ENCODE peak calls at places on chromosomes 7 and 10, in seven cellular contexts. One of them, this sample, is unnamed.

GRCh38 chr7:24637021-24637420 is 63.8 kb downstream of the PALS2 start:
- DNase-seq in RWPE1: no peak
- DNase-seq in naive thymus-derived CD8-positive, alpha-beta T cell: no peak
- DNase-seq in AML-193: no peak
- DNase-seq in stimulated activated naive CD8-positive, alpha-beta T cell treated with anti-CD3 and anti-CD28 coated beads, Interleukin-15, Interleukin-2, amounts not matched to agents 100 U/mL and 50 U/mL, for 24 hours: no peak
- DNase-seq in colonic mucosa: no peak
- DNase-seq in NCI-H460: no peak
- DNase-seq in this sample: no peak

GRCh38 chr10:112517381-112517976 is 70.5 kb downstream of the VTI1A start:
- DNase-seq in stimulated activated naive CD8-positive, alpha-beta T cell treated with anti-CD3 and anti-CD28 coated beads, Interleukin-15, Interleukin-2, amounts not matched to agents 100 U/mL and 50 U/mL, for 24 hours: no peak
- DNase-seq in RWPE1: peak; percentile 44
- DNase-seq in colonic mucosa: no peak
- DNase-seq in NCI-H460: no peak
- DNase-seq in AML-193: no peak
- DNase-seq in naive thymus-derived CD8-positive, alpha-beta T cell: no peak
- DNase-seq in this sample: no peak

GRCh38 chr10:49600046-49600445 is 10.1 kb upstream of the SLC18A3 start:
- DNase-seq in AML-193: no peak
- DNase-seq in RWPE1: no peak
- DNase-seq in colonic mucosa: peak; percentile 7
- DNase-seq in stimulated activated naive CD8-positive, alpha-beta T cell treated with anti-CD3 and anti-CD28 coated beads, Interleukin-15, Interleukin-2, amounts not matched to agents 100 U/mL and 50 U/mL, for 24 hours: no peak
- DNase-seq in naive thymus-derived CD8-positive, alpha-beta T cell: no peak
- DNase-seq in NCI-H460: no peak
- DNase-seq in this sample: no peak

GRCh38 chr10:132570771-132571564 is 33.4 kb downstream of the INPP5A start:
- DNase-seq in NCI-H460: no peak
- DNase-seq in RWPE1: peak; percentile 80
- DNase-seq in naive thymus-derived CD8-positive, alpha-beta T cell: no peak
- DNase-seq in stimulated activated naive CD8-positive, alpha-beta T cell treated with anti-CD3 and anti-CD28 coated beads, Interleukin-15, Interleukin-2, amounts not matched to agents 100 U/mL and 50 U/mL, for 24 hours: no peak
- DNase-seq in AML-193: no peak
- DNase-seq in colonic mucosa: peak; percentile 58
- DNase-seq in this sample: peak; percentile 70

GRCh38 chr10:58291538-58292174 is 22.7 kb downstream of the CISD1 start:
- DNase-seq in colonic mucosa: no peak
- DNase-seq in naive thymus-derived CD8-positive, alpha-beta T cell: peak; percentile 17
- DNase-seq in RWPE1: peak; percentile 23
- DNase-seq in AML-193: peak; percentile 64
- DNase-seq in stimulated activated naive CD8-positive, alpha-beta T cell treated with anti-CD3 and anti-CD28 coated beads, Interleukin-15, Interleukin-2, amounts not matched to agents 100 U/mL and 50 U/mL, for 24 hours: peak; percentile 17
- DNase-seq in NCI-H460: peak; percentile 52
- DNase-seq in this sample: no peak

GRCh38 chr7:43637114-43637806 is 54.4 kb downstream of the STK17A start:
- DNase-seq in colonic mucosa: no peak
- DNase-seq in stimulated activated naive CD8-positive, alpha-beta T cell treated with anti-CD3 and anti-CD28 coated beads, Interleukin-15, Interleukin-2, amounts not matched to agents 100 U/mL and 50 U/mL, for 24 hours: no peak
- DNase-seq in NCI-H460: no peak
- DNase-seq in AML-193: no peak
- DNase-seq in naive thymus-derived CD8-positive, alpha-beta T cell: no peak
- DNase-seq in RWPE1: peak; percentile 75
- DNase-seq in this sample: no peak

GRCh38 chr7:16594061-16594460 is 51.5 kb downstream of the ANKMY2 start:
- DNase-seq in naive thymus-derived CD8-positive, alpha-beta T cell: no peak
- DNase-seq in RWPE1: no peak
- DNase-seq in stimulated activated naive CD8-positive, alpha-beta T cell treated with anti-CD3 and anti-CD28 coated beads, Interleukin-15, Interleukin-2, amounts not matched to agents 100 U/mL and 50 U/mL, for 24 hours: no peak
- DNase-seq in NCI-H460: no peak
- DNase-seq in colonic mucosa: no peak
- DNase-seq in AML-193: no peak
- DNase-seq in this sample: no peak

GRCh38 chr10:33066558-33067236 is 108.7 kb upstream of the ITGB1 start:
- DNase-seq in NCI-H460: peak; percentile 13
- DNase-seq in stimulated activated naive CD8-positive, alpha-beta T cell treated with anti-CD3 and anti-CD28 coated beads, Interleukin-15, Interleukin-2, amounts not matched to agents 100 U/mL and 50 U/mL, for 24 hours: no peak
- DNase-seq in AML-193: no peak
- DNase-seq in RWPE1: no peak
- DNase-seq in colonic mucosa: no peak
- DNase-seq in naive thymus-derived CD8-positive, alpha-beta T cell: no peak
- DNase-seq in this sample: no peak

GRCh38 chr10:6297951-6298381 is 95.2 kb downstream of the PFKFB3 start:
- DNase-seq in AML-193: peak; percentile 25
- DNase-seq in naive thymus-derived CD8-positive, alpha-beta T cell: no peak
- DNase-seq in NCI-H460: no peak
- DNase-seq in RWPE1: no peak
- DNase-seq in colonic mucosa: peak; percentile 55
- DNase-seq in stimulated activated naive CD8-positive, alpha-beta T cell treated with anti-CD3 and anti-CD28 coated beads, Interleukin-15, Interleukin-2, amounts not matched to agents 100 U/mL and 50 U/mL, for 24 hours: no peak
- DNase-seq in this sample: peak; percentile 46

GRCh38 chr7:22934473-22935065 is 79.4 kb downstream of the HYCC1 start:
- DNase-seq in RWPE1: no peak
- DNase-seq in colonic mucosa: no peak
- DNase-seq in NCI-H460: no peak
- DNase-seq in stimulated activated naive CD8-positive, alpha-beta T cell treated with anti-CD3 and anti-CD28 coated beads, Interleukin-15, Interleukin-2, amounts not matched to agents 100 U/mL and 50 U/mL, for 24 hours: no peak
- DNase-seq in AML-193: no peak
- DNase-seq in naive thymus-derived CD8-positive, alpha-beta T cell: no peak
- DNase-seq in this sample: no peak

GRCh38 chr7:101420436-101420835 is 57.8 kb downstream of the COL26A1 start:
- DNase-seq in stimulated activated naive CD8-positive, alpha-beta T cell treated with anti-CD3 and anti-CD28 coated beads, Interleukin-15, Interleukin-2, amounts not matched to agents 100 U/mL and 50 U/mL, for 24 hours: no peak
- DNase-seq in NCI-H460: no peak
- DNase-seq in AML-193: no peak
- DNase-seq in colonic mucosa: no peak
- DNase-seq in naive thymus-derived CD8-positive, alpha-beta T cell: no peak
- DNase-seq in RWPE1: no peak
- DNase-seq in this sample: no peak